ENCODE peak calls at places on chromosome 15, in four cellular contexts. One of them, this sample, is unnamed.

GRCh38 chr15:40343512-40343911 is 2.8 kb upstream of the CCDC9B start:
- DNase-seq in thoracic aorta: peak; percentile 53
- DNase-seq in neural progenitor cell: no peak
- DNase-seq in tibial nerve: no peak
- DNase-seq in this sample: no peak

GRCh38 chr15:43912991-43913927 is 86.5 kb downstream of the WDR76 start:
- DNase-seq in tibial nerve: peak; percentile 28
- DNase-seq in thoracic aorta: no peak
- DNase-seq in neural progenitor cell: no peak
- DNase-seq in this sample: no peak

GRCh38 chr15:63274427-63274826 is 3.0 kb upstream of the APH1B start:
- DNase-seq in thoracic aorta: no peak
- DNase-seq in tibial nerve: no peak
- DNase-seq in neural progenitor cell: no peak
- DNase-seq in this sample: no peak

GRCh38 chr15:101551696-101552591 is 62.4 kb upstream of the PCSK6 start:
- DNase-seq in thoracic aorta: no peak
- DNase-seq in neural progenitor cell: no peak
- DNase-seq in tibial nerve: no peak
- DNase-seq in this sample: no peak

GRCh38 chr15:90709278-90709677 is 7.9 kb upstream of the BLM start:
- DNase-seq in thoracic aorta: no peak
- DNase-seq in tibial nerve: no peak
- DNase-seq in neural progenitor cell: no peak
- DNase-seq in this sample: no peak

GRCh38 chr15:95325763-95326688 is 1004.5 kb upstream of the NR2F2 start:
- DNase-seq in thoracic aorta: no peak
- DNase-seq in tibial nerve: peak; percentile 68
- DNase-seq in neural progenitor cell: no peak
- DNase-seq in this sample: no peak

GRCh38 chr15:67174864-67175573 is 79.4 kb downstream of the AAGAB start:
- DNase-seq in neural progenitor cell: no peak
- DNase-seq in thoracic aorta: no peak
- DNase-seq in tibial nerve: no peak
- DNase-seq in this sample: no peak

GRCh38 chr15:27676647-27677046 is 422.5 kb downstream of the OCA2 start:
- DNase-seq in tibial nerve: no peak
- DNase-seq in thoracic aorta: no peak
- DNase-seq in neural progenitor cell: peak; percentile 78
- DNase-seq in this sample: no peak

GRCh38 chr15:82663186-82663600 is 16.0 kb upstream of the CPEB1 start:
- DNase-seq in thoracic aorta: no peak
- DNase-seq in tibial nerve: peak; percentile 31
- DNase-seq in neural progenitor cell: peak; percentile 90
- DNase-seq in this sample: no peak

GRCh38 chr15:92884459-92884812 is 15.7 kb upstream of the CHD2 start:
- DNase-seq in thoracic aorta: no peak
- DNase-seq in tibial nerve: no peak
- DNase-seq in neural progenitor cell: no peak
- DNase-seq in this sample: no peak

GRCh38 chr15:39515765-39516164 is 65.1 kb upstream of the THBS1 start:
- DNase-seq in neural progenitor cell: no peak
- DNase-seq in thoracic aorta: no peak
- DNase-seq in tibial nerve: no peak
- DNase-seq in this sample: no peak

GRCh38 chr15:69443032-69443611 is 9.5 kb upstream of the RPLP1 start:
- DNase-seq in neural progenitor cell: no peak
- DNase-seq in thoracic aorta: no peak
- DNase-seq in tibial nerve: no peak
- DNase-seq in this sample: no peak

GRCh38 chr15:99105516-99106341 is 849 bp downstream of the SYNM start:
- DNase-seq in neural progenitor cell: peak; percentile 89
- DNase-seq in thoracic aorta: no peak
- DNase-seq in tibial nerve: no peak
- DNase-seq in this sample: no peak

GRCh38 chr15:51842265-51842664 is 12.8 kb downstream of the TMOD3 start:
- DNase-seq in thoracic aorta: no peak
- DNase-seq in tibial nerve: no peak
- DNase-seq in neural progenitor cell: no peak
- DNase-seq in this sample: no peak

GRCh38 chr15:51842852-51843737 is 13.6 kb downstream of the TMOD3 start:
- DNase-seq in thoracic aorta: no peak
- DNase-seq in tibial nerve: no peak
- DNase-seq in neural progenitor cell: no peak
- DNase-seq in this sample: no peak

GRCh38 chr15:51841401-51842040 is 12.1 kb downstream of the TMOD3 start:
- DNase-seq in neural progenitor cell: no peak
- DNase-seq in thoracic aorta: no peak
- DNase-seq in tibial nerve: no peak
- DNase-seq in this sample: no peak

GRCh38 chr15:51833782-51834181 is 4.3 kb downstream of the TMOD3 start:
- DNase-seq in neural progenitor cell: no peak
- DNase-seq in tibial nerve: no peak
- DNase-seq in thoracic aorta: no peak
- DNase-seq in this sample: no peak

DNA sequence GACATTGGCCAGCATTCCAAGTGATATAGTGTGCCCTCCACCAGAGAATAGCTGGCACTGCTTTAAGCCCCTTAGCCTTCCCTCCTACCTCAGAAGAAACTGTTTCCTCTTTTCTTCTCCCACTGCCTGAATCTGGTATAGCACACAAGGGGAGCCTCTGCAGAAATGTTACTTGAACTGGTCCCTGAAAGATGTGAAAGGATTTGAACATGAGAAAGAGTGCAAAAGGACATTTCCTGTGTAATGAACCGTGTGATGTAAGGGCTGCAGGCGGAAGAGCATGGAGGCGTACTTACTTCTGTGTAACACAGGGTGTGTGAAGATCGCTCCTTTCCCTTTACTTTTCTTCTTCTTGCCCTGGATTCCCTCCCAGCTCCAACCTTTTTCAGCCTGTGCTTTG is 8.3 kb downstream of the TMOD3 start:
- DNase-seq in thoracic aorta: no peak
- DNase-seq in neural progenitor cell: peak; percentile 13
- DNase-seq in tibial nerve: no peak
- DNase-seq in this sample: no peak
- H3K27ac ChIP-seq in thoracic aorta: no peak overlapping the region
- H3K27ac ChIP-seq in neural progenitor cell: no peak overlapping the region
- H3K27ac ChIP-seq in tibial nerve: peak overlapping the region; percentile 9
- H3K27ac ChIP-seq in this sample: no peak overlapping the region

DNA sequence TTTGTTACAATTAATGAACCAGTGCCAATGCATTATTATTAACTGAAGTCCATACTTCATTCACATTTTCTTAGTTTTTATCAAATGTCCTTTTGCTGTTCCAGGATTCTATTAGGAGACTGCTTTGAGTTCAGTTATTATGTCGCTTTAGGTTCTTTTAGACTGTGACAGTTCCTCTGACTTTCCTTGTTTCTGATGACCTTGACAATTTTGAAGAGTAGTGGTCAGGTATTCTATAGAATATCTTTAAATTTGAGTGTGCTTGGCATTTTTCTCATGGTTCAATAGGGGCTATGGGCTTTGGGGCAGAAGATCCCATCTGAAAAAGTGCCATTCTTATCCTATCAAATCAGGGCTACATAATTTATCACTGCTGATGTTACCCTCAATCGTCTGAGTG is 126.3 kb downstream of the APBA2 start:
- DNase-seq in thoracic aorta: no peak
- DNase-seq in neural progenitor cell: no peak
- DNase-seq in tibial nerve: no peak
- DNase-seq in this sample: no peak
- H3K4me1 ChIP-seq in thoracic aorta: no peaks in the 10 kb centered on the region
- H3K4me1 ChIP-seq in neural progenitor cell: no peaks in the 10 kb centered on the region
- H3K4me1 ChIP-seq in tibial nerve: no peaks in the 10 kb centered on the region
- H3K4me1 ChIP-seq in this sample: no peaks in the 10 kb centered on the region

DNA sequence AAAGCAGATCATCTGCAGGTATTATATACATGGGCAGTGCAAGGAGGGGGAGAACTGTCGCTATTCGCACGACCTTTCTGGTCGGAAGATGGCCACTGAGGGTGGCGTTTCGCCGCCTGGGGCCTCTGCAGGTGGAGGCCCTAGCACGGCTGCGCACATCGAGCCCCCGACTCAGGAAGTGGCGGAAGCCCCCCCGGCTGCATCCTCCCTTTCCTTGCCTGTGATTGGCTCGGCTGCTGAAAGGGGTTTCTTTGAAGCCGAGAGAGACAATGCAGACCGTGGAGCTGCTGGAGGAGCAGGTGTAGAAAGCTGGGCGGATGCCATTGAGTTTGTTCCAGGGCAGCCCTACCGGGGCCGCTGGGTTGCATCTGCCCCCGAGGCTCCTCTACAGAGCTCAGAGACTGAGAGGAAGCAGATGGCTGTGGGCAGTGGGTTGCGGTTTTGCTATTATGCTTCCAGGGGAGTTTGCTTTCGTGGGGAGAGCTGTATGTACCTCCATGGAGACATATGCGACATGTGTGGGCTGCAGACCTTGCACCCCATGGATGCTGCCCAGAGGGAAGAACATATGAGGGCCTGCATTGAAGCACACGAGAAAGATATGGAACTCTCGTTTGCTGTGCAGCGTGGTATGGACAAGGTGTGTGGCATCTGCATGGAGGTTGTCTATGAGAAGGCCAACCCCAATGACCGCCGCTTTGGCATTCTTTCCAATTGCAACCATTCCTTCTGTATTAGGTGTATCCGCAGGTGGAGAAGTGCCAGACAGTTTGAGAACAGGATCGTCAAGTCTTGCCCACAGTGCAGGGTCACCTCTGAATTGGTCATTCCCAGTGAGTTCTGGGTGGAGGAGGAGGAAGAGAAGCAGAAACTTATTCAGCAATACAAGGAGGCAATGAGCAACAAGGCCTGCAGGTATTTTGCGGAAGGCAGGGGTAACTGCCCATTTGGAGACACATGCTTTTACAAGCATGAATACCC is 886 bp downstream of the MKRN3 start:
- DNase-seq in thoracic aorta: no peak
- DNase-seq in neural progenitor cell: no peak
- DNase-seq in tibial nerve: no peak
- DNase-seq in this sample: no peak
- H3K9me3 ChIP-seq in thoracic aorta: no peaks in the 10 kb centered on the region
- H3K9me3 ChIP-seq in neural progenitor cell: peaks cover 13% of the 10 kb centered on the region
- H3K9me3 ChIP-seq in tibial nerve: no peaks in the 10 kb centered on the region
- H3K9me3 ChIP-seq in this sample: no peaks in the 10 kb centered on the region

GRCh38 chr15:42576040-42576594 is 711 bp downstream of the STARD9 start:
- DNase-seq in tibial nerve: no peak
- DNase-seq in thoracic aorta: no peak
- DNase-seq in neural progenitor cell: no peak
- DNase-seq in this sample: no peak
- H3K27ac ChIP-seq in tibial nerve: peak overlapping the region; percentile 97
- H3K27ac ChIP-seq in thoracic aorta: peak overlapping the region; percentile 86
- H3K27ac ChIP-seq in neural progenitor cell: no peak overlapping the region
- H3K27ac ChIP-seq in this sample: no peak overlapping the region

DNA sequence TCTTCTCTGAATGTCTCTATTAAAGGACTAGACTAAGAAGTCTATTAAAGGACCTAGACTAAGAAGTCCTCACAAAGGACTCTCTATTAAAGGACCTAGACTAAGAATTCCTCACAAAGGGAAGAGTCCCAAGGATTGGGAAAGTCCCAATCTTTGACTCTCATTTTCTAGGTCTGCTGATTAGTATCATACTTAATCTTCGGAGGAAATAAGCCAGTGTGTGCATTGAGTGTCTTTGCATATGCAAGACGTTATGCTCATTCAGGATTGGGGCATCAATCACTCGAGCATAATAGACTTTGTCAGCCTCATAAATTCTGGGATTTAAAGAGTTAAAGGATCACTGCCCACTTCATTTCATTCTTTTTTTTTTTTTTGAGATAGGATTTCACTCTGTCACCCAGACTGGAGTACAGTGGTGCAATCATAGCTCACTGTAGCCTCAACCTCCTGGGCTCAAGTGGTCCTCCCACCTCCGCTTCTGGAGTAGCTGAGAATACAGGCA is 154.3 kb downstream of the RBPMS2 start:
- DNase-seq in tibial nerve: no peak
- DNase-seq in thoracic aorta: no peak
- DNase-seq in neural progenitor cell: no peak
- DNase-seq in this sample: no peak
- H3K4me1 ChIP-seq in tibial nerve: peaks cover 42% of the 10 kb centered on the region
- H3K4me1 ChIP-seq in thoracic aorta: peaks cover 12% of the 10 kb centered on the region
- H3K4me1 ChIP-seq in neural progenitor cell: peaks cover 11% of the 10 kb centered on the region
- H3K4me1 ChIP-seq in this sample: peaks cover 68% of the 10 kb centered on the region

DNA sequence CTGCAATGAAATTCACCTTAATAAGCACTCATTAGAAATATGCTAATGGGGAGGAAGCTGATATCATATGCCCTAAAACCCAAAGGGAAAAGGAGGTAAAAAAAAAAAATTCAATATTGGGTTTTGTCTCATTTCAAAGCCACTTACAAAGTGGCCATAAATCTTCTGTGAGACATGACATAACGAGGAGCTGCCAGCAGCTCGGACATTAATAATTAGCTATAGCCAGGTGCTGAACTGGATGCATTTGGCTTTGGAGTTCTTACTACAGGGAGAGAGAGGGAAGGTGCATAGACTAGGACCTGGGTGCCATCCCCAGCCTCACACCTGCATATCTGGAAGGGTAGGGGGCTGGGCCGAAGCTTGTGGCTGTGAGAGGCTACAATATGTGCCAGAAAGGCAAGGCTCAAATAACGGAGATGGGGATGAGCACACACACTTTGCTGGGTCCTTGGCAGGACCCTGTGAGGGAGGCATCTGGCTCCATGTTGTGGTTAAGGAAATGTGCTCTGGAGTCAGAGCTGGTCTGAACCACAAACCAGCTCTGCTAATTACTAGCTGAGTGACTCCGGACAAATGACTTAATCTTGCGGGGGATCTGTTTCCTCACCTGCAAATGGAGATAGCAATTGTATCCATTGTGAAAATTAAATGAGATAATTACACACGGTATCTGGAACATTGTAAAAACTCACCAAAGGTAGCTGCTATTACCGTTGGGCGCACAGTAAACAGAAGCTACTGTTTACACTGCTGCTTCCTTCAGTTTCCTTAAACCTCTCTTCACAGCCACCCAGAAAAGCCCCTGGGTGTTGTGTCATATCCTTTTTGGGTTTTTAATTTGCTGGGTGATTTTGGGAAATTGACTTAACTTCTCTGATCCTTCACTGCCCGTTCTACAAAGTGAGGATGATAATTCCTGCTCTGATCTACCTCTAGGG is 108.0 kb downstream of the MEGF11 start:
- DNase-seq in neural progenitor cell: no peak
- DNase-seq in thoracic aorta: no peak
- DNase-seq in tibial nerve: no peak
- DNase-seq in this sample: no peak
- H3K9me3 ChIP-seq in neural progenitor cell: no peaks in the 10 kb centered on the region
- H3K9me3 ChIP-seq in thoracic aorta: no peaks in the 10 kb centered on the region
- H3K9me3 ChIP-seq in tibial nerve: no peaks in the 10 kb centered on the region
- H3K9me3 ChIP-seq in this sample: no peaks in the 10 kb centered on the region

GRCh38 chr15:56943398-56943797 is 25.0 kb downstream of the TCF12 start:
- DNase-seq in thoracic aorta: no peak
- DNase-seq in tibial nerve: no peak
- DNase-seq in neural progenitor cell: no peak
- DNase-seq in this sample: no peak
- H3K27ac ChIP-seq in thoracic aorta: no peak overlapping the region
- H3K27ac ChIP-seq in tibial nerve: no peak overlapping the region
- H3K27ac ChIP-seq in neural progenitor cell: peak overlapping the region; percentile 1
- H3K27ac ChIP-seq in this sample: no peak overlapping the region

GRCh38 chr15:73691398-73691797 is 7.2 kb downstream of the CD276 start:
- DNase-seq in tibial nerve: peak; percentile 79
- DNase-seq in thoracic aorta: peak; percentile 57
- DNase-seq in neural progenitor cell: peak; percentile 76
- DNase-seq in this sample: no peak
- H3K4me1 ChIP-seq in tibial nerve: peaks cover 94% of the 10 kb centered on the region
- H3K4me1 ChIP-seq in thoracic aorta: peaks cover 75% of the 10 kb centered on the region
- H3K4me1 ChIP-seq in neural progenitor cell: peaks cover 28% of the 10 kb centered on the region
- H3K4me1 ChIP-seq in this sample: peaks cover 5% of the 10 kb centered on the region

This sample was measured in effector memory CD4-positive, alpha-beta T cell.